ENCODE peak calls at places on chromosomes 7 and 10, in eight cellular contexts. S is HCT116, X is body of pancreas, A is psoas muscle, J is uterus, R is nephron progenitor cell, B is IMR-90, L is GM13976. K is an unnamed sample.

GRCh38 chr10:101567165-101568006 is 20.7 kb downstream of the POLL start:
- DNase-seq in S (no peak), X (no peak), A (no peak), J (peak), R (no peak), B (no peak), L (no peak), K (no peak)

GRCh38 chr7:4282434-4283223 is 399.5 kb upstream of the FOXK1 start:
- DNase-seq in S (no peak), X (no peak), A (no peak), J (no peak), R (no peak), B (peak), L (no peak), K (no peak)

GRCh38 chr7:92834661-92835139 is 1.7 kb downstream of the CDK6 start:
- DNase-seq in S (no peak), X (peak), A (no peak), J (peak), R (no peak), B (no peak), L (peak), K (no peak)

GRCh38 chr7:23598321-23598720 is 1.1 kb downstream of the CCDC126 start:
- DNase-seq in S (peak), X (no peak), A (no peak), J (no peak), R (no peak), B (no peak), L (no peak), K (no peak)

GRCh38 chr7:89123871-89124270 is 328.3 kb upstream of the TEX47 start:
- DNase-seq in S (no peak), X (no peak), A (no peak), J (no peak), R (no peak), B (no peak), L (no peak), K (no peak)

GRCh38 chr10:11724938-11725776 is 17.0 kb upstream of the ECHDC3 start:
- DNase-seq in S (peak), X (peak), A (no peak), J (no peak), R (no peak), B (peak), L (peak), K (no peak)

GRCh38 chr7:108598153-108598552 is 28.5 kb downstream of the DNAJB9 start:
- DNase-seq in S (no peak), X (no peak), A (no peak), J (no peak), R (peak), B (no peak), L (no peak), K (no peak)

GRCh38 chr7:142298009-142298408 is 40.2 kb upstream of the PRSS58 start:
- DNase-seq in S (peak), X (no peak), A (no peak), J (no peak), R (no peak), B (no peak), L (no peak), K (no peak)

GRCh38 chr10:105063796-105064195 is 422.7 kb downstream of the SORCS3 start:
- DNase-seq in S (peak), X (peak), A (no peak), J (no peak), R (peak), B (no peak), L (no peak), K (no peak)

GRCh38 chr7:143891457-143891856 is 10.5 kb downstream of the TCAF1 start:
- DNase-seq in S (no peak), X (no peak), A (no peak), J (no peak), R (no peak), B (no peak), L (no peak), K (no peak)

GRCh38 chr7:131071786-131072504 is 255.7 kb upstream of the MKLN1 start:
- DNase-seq in S (no peak), X (peak), A (peak), J (peak), R (no peak), B (peak), L (peak), K (no peak)

GRCh38 chr7:7607010-7607409 is 33.5 kb upstream of the UMAD1 start:
- DNase-seq in S (no peak), X (no peak), A (no peak), J (no peak), R (no peak), B (no peak), L (no peak), K (no peak)

GRCh38 chr10:5944389-5945202 is 32.7 kb downstream of the IL15RA start:
- DNase-seq in S (peak), X (peak), A (peak), J (peak), R (no peak), B (peak), L (no peak), K (peak)

GRCh38 chr10:17394854-17395253 is 59.5 kb downstream of the ST8SIA6 start:
- DNase-seq in S (no peak), X (no peak), A (no peak), J (no peak), R (no peak), B (no peak), L (no peak), K (no peak)

GRCh38 chr7:23347682-23348180 is 48.6 kb downstream of the MALSU1 start:
- DNase-seq in S (peak), X (no peak), A (no peak), J (no peak), R (no peak), B (peak), L (peak), K (no peak)

GRCh38 chr7:125355899-125356298 is 426.3 kb upstream of the POT1 start:
- DNase-seq in S (no peak), X (no peak), A (no peak), J (no peak), R (no peak), B (no peak), L (no peak), K (no peak)

GRCh38 chr7:123538189-123538714 is 3.9 kb upstream of the IQUB start:
- DNase-seq in S (peak), X (no peak), A (no peak), J (no peak), R (no peak), B (peak), L (no peak), K (no peak)

GRCh38 chr10:97224483-97225435 is 39.0 kb upstream of the SLIT1 start:
- DNase-seq in S (no peak), X (no peak), A (no peak), J (no peak), R (no peak), B (peak), L (no peak), K (no peak)

GRCh38 chr10:103265712-103266329 is 11.1 kb upstream of the INA start:
- DNase-seq in S (peak), X (peak), A (peak), J (peak), R (peak), B (peak), L (peak), K (no peak)

GRCh38 chr7:153193144-153193595 is 433.6 kb downstream of the ACTR3B start:
- DNase-seq in S (no peak), X (peak), A (no peak), J (peak), R (peak), B (no peak), L (peak), K (no peak)
- TF ChIP-seq CTCF in S (no peak), X (peak), A (peak), J (peak), R (peak), B (no peak), L (peak), K (no peak)

GRCh38 chr7:30163231-30163894 is 28.6 kb downstream of the MTURN start:
- DNase-seq in S (no peak), X (peak), A (no peak), J (no peak), R (no peak), B (no peak), L (no peak), K (no peak)

GRCh38 chr7:30165590-30165989 is 30.8 kb downstream of the MTURN start:
- DNase-seq in S (no peak), X (no peak), A (no peak), J (no peak), R (no peak), B (no peak), L (no peak), K (no peak)

GRCh38 chr7:30162622-30163124 is 27.9 kb downstream of the MTURN start:
- DNase-seq in S (no peak), X (no peak), A (no peak), J (no peak), R (no peak), B (peak), L (no peak), K (no peak)

GRCh38 chr7:30166155-30166840 is 31.5 kb downstream of the MTURN start:
- DNase-seq in S (no peak), X (peak), A (no peak), J (no peak), R (no peak), B (no peak), L (no peak), K (no peak)

DNA sequence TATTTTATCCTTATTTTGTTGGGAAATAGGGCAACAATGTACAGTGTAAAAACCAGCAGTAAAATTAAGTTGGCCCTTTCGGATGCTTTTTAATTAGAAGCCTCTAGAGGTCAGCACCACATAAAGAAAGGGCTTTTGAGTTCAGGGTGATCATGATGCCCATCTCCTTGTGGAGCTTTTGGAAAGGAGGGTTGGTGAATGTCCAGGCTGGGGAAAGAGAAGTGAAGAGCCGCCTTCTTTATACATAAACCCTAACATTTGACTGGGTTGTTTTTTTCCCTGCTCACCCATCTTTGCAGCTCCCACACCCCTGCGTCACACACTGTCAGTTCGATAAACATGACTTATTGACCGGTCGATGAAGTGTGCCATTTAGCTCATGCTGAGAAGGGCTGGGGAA is 29.8 kb downstream of the MTURN start:
- DNase-seq in S (peak), X (peak), A (no peak), J (no peak), R (peak), B (peak), L (peak), K (no peak)
- TF ChIP-seq CTCF in S (peak), X (peak), A (peak), J (peak), R (peak), B (peak), L (peak), K (peak)

GRCh38 chr7:21702303-21702702 is 159.5 kb downstream of the DNAH11 start:
- DNase-seq in S (no peak), X (no peak), A (no peak), J (no peak), R (no peak), B (no peak), L (no peak), K (no peak)

DNA sequence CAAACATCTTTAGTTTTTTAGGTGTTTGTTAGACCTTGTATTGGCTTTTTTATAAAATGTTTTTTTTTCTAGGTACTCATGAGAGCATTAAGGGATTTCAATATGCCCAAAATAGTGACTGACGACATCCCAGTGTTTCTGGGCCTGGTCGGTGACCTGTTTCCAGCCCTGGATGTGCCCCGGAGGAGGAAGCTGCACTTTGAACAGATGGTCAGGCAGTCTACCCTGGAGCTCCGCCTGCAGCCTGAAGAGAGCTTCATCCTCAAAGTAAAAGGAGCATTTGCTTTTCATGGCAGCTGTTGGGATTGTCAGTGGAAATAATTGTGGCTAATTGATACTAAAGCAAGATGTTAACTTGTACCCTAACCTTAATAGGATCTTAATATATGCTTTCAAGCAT is 161.5 kb downstream of the DNAH11 start:
- DNase-seq in S (no peak), X (no peak), A (no peak), J (no peak), R (no peak), B (no peak), L (no peak), K (no peak)
- TF ChIP-seq CTCF in S (no peak), X (no peak), A (no peak), J (no peak), R (no peak), B (no peak), L (no peak), K (no peak)

DNA sequence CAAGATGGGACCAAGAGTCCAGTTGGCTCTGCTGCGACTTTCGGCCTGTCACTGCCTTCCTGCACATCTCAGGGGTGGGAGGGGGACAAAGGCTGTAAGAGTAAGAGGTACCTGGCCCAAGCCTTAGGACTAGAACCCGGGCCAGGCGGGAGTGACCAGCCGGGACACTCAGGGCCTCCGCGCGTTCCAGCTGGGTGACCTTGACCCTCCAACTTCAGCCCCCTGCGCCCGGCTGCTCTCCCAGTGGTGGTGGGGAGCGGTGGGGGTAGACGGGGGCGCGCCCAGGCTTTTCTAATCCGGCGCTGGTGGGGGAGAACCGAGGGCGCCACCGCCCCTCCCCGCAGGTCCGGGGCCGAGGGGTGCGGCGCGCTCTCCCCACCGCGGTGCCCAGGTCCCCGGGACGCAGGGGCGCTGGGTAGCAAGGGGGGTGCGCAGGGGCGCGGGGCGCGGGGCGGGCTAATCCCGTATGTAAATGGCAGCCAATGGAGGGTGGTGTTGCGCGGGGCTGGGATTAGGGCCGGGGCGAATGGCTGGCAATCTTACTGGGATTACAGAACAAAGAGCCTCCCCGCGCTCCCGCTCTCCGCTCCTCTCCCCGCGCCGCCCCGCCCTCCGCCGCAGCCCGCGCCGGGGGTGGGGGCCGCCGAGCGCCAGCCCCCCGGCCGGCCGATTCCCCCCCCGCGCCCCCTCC is at the start of gene GTF2IRD1:
- DNase-seq in S (no peak), X (peak), A (peak), J (peak), R (peak), B (peak), L (peak), K (no peak)
- TF ChIP-seq CTCF in S (no peak), X (no peak), A (no peak), J (no peak), R (no peak), B (no peak), L (no peak), K (no peak)

GRCh38 chr7:1044189-1045037 is at the start of gene GPR146:
- DNase-seq in S (peak), X (peak), A (peak), J (peak), R (peak), B (peak), L (peak), K (peak)
- TF ChIP-seq CTCF in S (peak), X (peak), A (peak), J (peak), R (peak), B (peak), L (peak), K (peak)

GRCh38 chr10:67477868-67478267 is 218.1 kb downstream of the CTNNA3 start:
- DNase-seq in S (no peak), X (no peak), A (no peak), J (no peak), R (no peak), B (no peak), L (no peak), K (no peak)

GRCh38 chr10:67471022-67471421 is 225.0 kb downstream of the CTNNA3 start:
- DNase-seq in S (no peak), X (no peak), A (no peak), J (no peak), R (no peak), B (no peak), L (no peak), K (no peak)

GRCh38 chr10:67473850-67474633 is 222.0 kb downstream of the CTNNA3 start:
- DNase-seq in S (no peak), X (no peak), A (no peak), J (no peak), R (no peak), B (no peak), L (no peak), K (no peak)

GRCh38 chr10:67476201-67476600 is 219.8 kb downstream of the CTNNA3 start:
- DNase-seq in S (no peak), X (no peak), A (no peak), J (no peak), R (no peak), B (no peak), L (no peak), K (no peak)
- TF ChIP-seq CTCF in S (no peak), X (no peak), A (no peak), J (no peak), R (no peak), B (no peak), L (no peak), K (no peak)